ENCODE peak calls at places on chromosomes 4 and X, in ten cellular contexts. J is fibroblast of lung, B is D341Med, O is prostate gland, F is GM23248, Y is epithelial cell of esophagus, U is M059J, L is C1 segment of cervical spinal cord, C is globus pallidus, H is ecto neural progenitor cell. V is an unnamed sample.

GRCh38 chr4:77007358-77008230 is 58.0 kb downstream of the SEPTIN11 start:
- DNase-seq in H (no peak), O (no peak), Y (peak), U (peak), B (no peak), L (no peak), J (peak), F (peak), C (no peak), V (no peak)

GRCh38 chr4:77956917-77957316 is 94.3 kb downstream of the MRPL1 start:
- DNase-seq in C (no peak), H (no peak), L (no peak), B (no peak), O (no peak), U (no peak), J (no peak), F (peak), Y (no peak), V (no peak)

GRCh38 chrX:117429511-117429910 is 687.1 kb downstream of the KLHL13 start:
- DNase-seq in Y (no peak), B (no peak), H (no peak), C (no peak), L (no peak), J (no peak), O (no peak), U (no peak), F (no peak), V (no peak)

GRCh38 chr4:54843946-54844345 is 186.2 kb downstream of the KIT start:
- DNase-seq in Y (no peak), L (no peak), F (no peak), O (no peak), U (no peak), B (no peak), C (no peak), J (no peak), H (no peak), V (no peak)

GRCh38 chrX:117839544-117839943 is 277.1 kb downstream of the KLHL13 start:
- DNase-seq in C (no peak), U (peak), Y (no peak), L (no peak), O (no peak), J (no peak), F (no peak), B (no peak), H (no peak), V (peak)

GRCh38 chr4:148239406-148239805 is 202.8 kb downstream of the NR3C2 start:
- DNase-seq in H (no peak), U (no peak), C (no peak), Y (no peak), O (no peak), J (no peak), F (no peak), B (peak), L (no peak), V (no peak)

GRCh38 chr4:876780-877179 is 50.9 kb upstream of the CPLX1 start:
- DNase-seq in C (no peak), F (peak), H (no peak), O (no peak), U (no peak), B (no peak), J (no peak), L (no peak), Y (no peak), V (peak)

GRCh38 chrX:40199704-40200103 is 101.9 kb upstream of the BCOR start:
- DNase-seq in B (no peak), J (no peak), C (no peak), L (no peak), O (no peak), H (no peak), U (peak), F (peak), Y (no peak), V (no peak)

GRCh38 chrX:113586281-113586898 is 745.8 kb upstream of the AMOT start:
- DNase-seq in F (no peak), L (no peak), J (no peak), O (no peak), Y (no peak), C (no peak), U (no peak), B (no peak), H (no peak), V (no peak)

GRCh38 chrX:19188566-19188965 is 66.3 kb upstream of the ADGRG2 start:
- DNase-seq in O (no peak), Y (no peak), U (no peak), L (no peak), F (no peak), J (no peak), H (no peak), B (no peak), C (no peak), V (no peak)

GRCh38 chr4:7357296-7357680 is 77.4 kb downstream of the PSAPL1 start:
- DNase-seq in F (no peak), L (no peak), U (no peak), C (no peak), O (no peak), B (peak), J (no peak), Y (no peak), H (no peak), V (no peak)

GRCh38 chr4:6606465-6607235 is 31.7 kb downstream of the MAN2B2 start:
- DNase-seq in U (no peak), J (no peak), Y (no peak), C (no peak), F (no peak), L (no peak), H (no peak), B (no peak), O (no peak), V (no peak)

GRCh38 chr4:169058312-169058711 is 48.3 kb upstream of the CBR4 start:
- DNase-seq in U (no peak), O (no peak), F (no peak), H (no peak), Y (no peak), B (no peak), L (no peak), C (no peak), J (no peak), V (no peak)

GRCh38 chr4:113397114-113397701 is 347.8 kb downstream of the ANK2 start:
- DNase-seq in B (no peak), U (peak), J (peak), C (no peak), Y (no peak), O (no peak), H (no peak), F (peak), L (no peak), V (no peak)

GRCh38 chr4:23680616-23681518 is 209.0 kb downstream of the PPARGC1A start:
- DNase-seq in F (peak), O (no peak), H (no peak), L (no peak), C (no peak), J (peak), Y (no peak), U (peak), B (no peak), V (no peak)

GRCh38 chrX:40468033-40468979 is 112.5 kb upstream of the ATP6AP2 start:
- DNase-seq in L (peak), H (peak), F (peak), O (peak), U (peak), B (peak), J (peak), C (peak), Y (peak), V (peak)

GRCh38 chrX:116436358-116436816 is at the start of gene SLC6A14:
- DNase-seq in H (no peak), J (no peak), Y (peak), B (no peak), L (no peak), C (no peak), O (peak), U (no peak), F (no peak), V (no peak)

GRCh38 chr4:148090029-148090428 is 352.2 kb downstream of the NR3C2 start:
- DNase-seq in O (no peak), J (no peak), Y (no peak), L (no peak), H (no peak), C (no peak), F (no peak), U (no peak), B (no peak), V (no peak)

GRCh38 chr4:77762531-77762930 is 56.6 kb downstream of the CNOT6L start:
- DNase-seq in F (no peak), U (no peak), L (no peak), Y (no peak), O (no peak), J (no peak), H (no peak), B (no peak), C (no peak), V (no peak)

GRCh38 chr4:83552085-83552484 is 16.2 kb downstream of the GPAT3 start:
- DNase-seq in Y (peak), U (peak), O (no peak), F (peak), B (no peak), J (peak), H (no peak), L (no peak), C (no peak), V (no peak)

GRCh38 chrX:47648376-47648775 is 2.0 kb downstream of the ELK1 start:
- DNase-seq in U (no peak), J (peak), F (no peak), O (no peak), H (no peak), L (no peak), Y (no peak), B (no peak), C (no peak), V (no peak)

GRCh38 chrX:150547511-150548115 is 20.8 kb upstream of the MTM1 start:
- DNase-seq in F (peak), C (peak), B (no peak), H (peak), J (peak), Y (peak), L (peak), U (peak), O (peak), V (no peak)

GRCh38 chr4:127188847-127189246 is 443.9 kb upstream of the INTU start:
- DNase-seq in H (no peak), U (peak), B (peak), O (no peak), J (peak), Y (peak), C (no peak), F (no peak), L (no peak), V (no peak)

GRCh38 chrX:3219667-3220066 is 126.8 kb downstream of the MXRA5 start:
- DNase-seq in H (no peak), J (no peak), B (no peak), C (no peak), Y (no peak), F (no peak), U (no peak), O (no peak), L (no peak), V (no peak)

GRCh38 chr4:39061450-39061849 is 582 bp upstream of the KLHL5 start:
- DNase-seq in O (no peak), B (no peak), H (no peak), C (no peak), F (peak), Y (no peak), L (no peak), U (no peak), J (no peak), V (no peak)

GRCh38 chr4:1231637-1232360 is 17.1 kb downstream of the CTBP1 start:
- DNase-seq in U (no peak), L (no peak), C (no peak), J (no peak), O (no peak), Y (peak), F (peak), B (no peak), H (no peak), V (no peak)

GRCh38 chr4:24799544-24800272 is 4.3 kb downstream of the SOD3 start:
- DNase-seq in F (peak), J (peak), H (peak), O (no peak), L (no peak), Y (no peak), B (no peak), U (no peak), C (no peak), V (no peak)